ENCODE peak calls at places on chromosomes 3 and 15, in five cellular contexts. One of them, this sample, is unnamed.

GRCh38 chr3:11288021-11288491 is 15.9 kb downstream of the ATG7 start:
- DNase-seq in HTR-8/SVneo: no peak
- DNase-seq in B cell: no peak
- DNase-seq in heart left ventricle: no peak
- DNase-seq in activated CD4-positive, alpha-beta T cell treated with anti-CD3 and anti-CD28 coated beads, Interleukin-2, amount 50 U/mL, for 24 hours: no peak
- DNase-seq in this sample: no peak

GRCh38 chr15:53625962-53626845 is 133.3 kb downstream of the WDR72 start:
- DNase-seq in HTR-8/SVneo: no peak
- DNase-seq in B cell: no peak
- DNase-seq in heart left ventricle: no peak
- DNase-seq in activated CD4-positive, alpha-beta T cell treated with anti-CD3 and anti-CD28 coated beads, Interleukin-2, amount 50 U/mL, for 24 hours: no peak
- DNase-seq in this sample: no peak

GRCh38 chr3:188067932-188068331 is 86.0 kb upstream of the LPP start:
- DNase-seq in HTR-8/SVneo: peak; percentile 50
- DNase-seq in B cell: no peak
- DNase-seq in heart left ventricle: no peak
- DNase-seq in activated CD4-positive, alpha-beta T cell treated with anti-CD3 and anti-CD28 coated beads, Interleukin-2, amount 50 U/mL, for 24 hours: no peak
- DNase-seq in this sample: no peak

GRCh38 chr3:187572431-187572830 is 97.8 kb downstream of the SST start:
- DNase-seq in HTR-8/SVneo: no peak
- DNase-seq in B cell: no peak
- DNase-seq in heart left ventricle: no peak
- DNase-seq in activated CD4-positive, alpha-beta T cell treated with anti-CD3 and anti-CD28 coated beads, Interleukin-2, amount 50 U/mL, for 24 hours: no peak
- DNase-seq in this sample: no peak

GRCh38 chr3:178419078-178419477 is 117.2 kb upstream of the KCNMB2 start:
- DNase-seq in HTR-8/SVneo: no peak
- DNase-seq in B cell: no peak
- DNase-seq in heart left ventricle: no peak
- DNase-seq in activated CD4-positive, alpha-beta T cell treated with anti-CD3 and anti-CD28 coated beads, Interleukin-2, amount 50 U/mL, for 24 hours: no peak
- DNase-seq in this sample: peak; percentile 27

GRCh38 chr3:129038121-129038855 is 22.3 kb upstream of the GP9 start:
- DNase-seq in HTR-8/SVneo: no peak
- DNase-seq in B cell: no peak
- DNase-seq in heart left ventricle: no peak
- DNase-seq in activated CD4-positive, alpha-beta T cell treated with anti-CD3 and anti-CD28 coated beads, Interleukin-2, amount 50 U/mL, for 24 hours: no peak
- DNase-seq in this sample: no peak

GRCh38 chr3:156643729-156644389 is 30.5 kb upstream of the TIPARP start:
- DNase-seq in HTR-8/SVneo: no peak
- DNase-seq in B cell: peak; percentile 45
- DNase-seq in heart left ventricle: no peak
- DNase-seq in activated CD4-positive, alpha-beta T cell treated with anti-CD3 and anti-CD28 coated beads, Interleukin-2, amount 50 U/mL, for 24 hours: peak; percentile 15
- DNase-seq in this sample: no peak

GRCh38 chr3:105747056-105747455 is 121.8 kb downstream of the CBLB start:
- DNase-seq in HTR-8/SVneo: no peak
- DNase-seq in B cell: no peak
- DNase-seq in heart left ventricle: no peak
- DNase-seq in activated CD4-positive, alpha-beta T cell treated with anti-CD3 and anti-CD28 coated beads, Interleukin-2, amount 50 U/mL, for 24 hours: peak; percentile 26
- DNase-seq in this sample: peak; percentile 25

GRCh38 chr15:64343222-64343621 is 12.8 kb downstream of the CSNK1G1 start:
- DNase-seq in HTR-8/SVneo: no peak
- DNase-seq in B cell: no peak
- DNase-seq in heart left ventricle: no peak
- DNase-seq in activated CD4-positive, alpha-beta T cell treated with anti-CD3 and anti-CD28 coated beads, Interleukin-2, amount 50 U/mL, for 24 hours: no peak
- DNase-seq in this sample: no peak

GRCh38 chr3:168858327-168858726 is 762.6 kb upstream of the GOLIM4 start:
- DNase-seq in HTR-8/SVneo: no peak
- DNase-seq in B cell: no peak
- DNase-seq in heart left ventricle: no peak
- DNase-seq in activated CD4-positive, alpha-beta T cell treated with anti-CD3 and anti-CD28 coated beads, Interleukin-2, amount 50 U/mL, for 24 hours: no peak
- DNase-seq in this sample: no peak

GRCh38 chr3:58131101-58131500 is 79.7 kb downstream of the DNASE1L3 start:
- DNase-seq in HTR-8/SVneo: no peak
- DNase-seq in B cell: no peak
- DNase-seq in heart left ventricle: no peak
- DNase-seq in activated CD4-positive, alpha-beta T cell treated with anti-CD3 and anti-CD28 coated beads, Interleukin-2, amount 50 U/mL, for 24 hours: no peak
- DNase-seq in this sample: no peak

GRCh38 chr3:52405601-52406115 is 39.2 kb downstream of the SEMA3G start:
- DNase-seq in HTR-8/SVneo: no peak
- DNase-seq in B cell: no peak
- DNase-seq in heart left ventricle: no peak
- DNase-seq in activated CD4-positive, alpha-beta T cell treated with anti-CD3 and anti-CD28 coated beads, Interleukin-2, amount 50 U/mL, for 24 hours: no peak
- DNase-seq in this sample: no peak

GRCh38 chr3:69761896-69762789 is 22.9 kb downstream of the MITF start:
- DNase-seq in HTR-8/SVneo: no peak
- DNase-seq in B cell: no peak
- DNase-seq in heart left ventricle: no peak
- DNase-seq in activated CD4-positive, alpha-beta T cell treated with anti-CD3 and anti-CD28 coated beads, Interleukin-2, amount 50 U/mL, for 24 hours: no peak
- DNase-seq in this sample: peak; percentile 61

GRCh38 chr15:96796841-96797240 is 466.3 kb downstream of the NR2F2 start:
- DNase-seq in HTR-8/SVneo: no peak
- DNase-seq in B cell: no peak
- DNase-seq in heart left ventricle: no peak
- DNase-seq in activated CD4-positive, alpha-beta T cell treated with anti-CD3 and anti-CD28 coated beads, Interleukin-2, amount 50 U/mL, for 24 hours: no peak
- DNase-seq in this sample: no peak

GRCh38 chr3:46236294-46237054 is 5.8 kb upstream of the CCR3 start:
- DNase-seq in HTR-8/SVneo: no peak
- DNase-seq in B cell: no peak
- DNase-seq in heart left ventricle: no peak
- DNase-seq in activated CD4-positive, alpha-beta T cell treated with anti-CD3 and anti-CD28 coated beads, Interleukin-2, amount 50 U/mL, for 24 hours: no peak
- DNase-seq in this sample: no peak

GRCh38 chr15:93562752-93563151 is 473.7 kb upstream of the RGMA start:
- DNase-seq in HTR-8/SVneo: no peak
- DNase-seq in B cell: no peak
- DNase-seq in heart left ventricle: no peak
- DNase-seq in activated CD4-positive, alpha-beta T cell treated with anti-CD3 and anti-CD28 coated beads, Interleukin-2, amount 50 U/mL, for 24 hours: no peak
- DNase-seq in this sample: no peak

GRCh38 chr15:35078221-35078915 is 6.7 kb downstream of the NANOGP8 start:
- DNase-seq in HTR-8/SVneo: peak; percentile 66
- DNase-seq in B cell: peak; percentile 61
- DNase-seq in heart left ventricle: no peak
- DNase-seq in activated CD4-positive, alpha-beta T cell treated with anti-CD3 and anti-CD28 coated beads, Interleukin-2, amount 50 U/mL, for 24 hours: peak; percentile 20
- DNase-seq in this sample: peak; percentile 75

GRCh38 chr15:40420793-40421192 is 15.2 kb downstream of the IVD start:
- DNase-seq in HTR-8/SVneo: no peak
- DNase-seq in B cell: no peak
- DNase-seq in heart left ventricle: peak; percentile 32
- DNase-seq in activated CD4-positive, alpha-beta T cell treated with anti-CD3 and anti-CD28 coated beads, Interleukin-2, amount 50 U/mL, for 24 hours: no peak
- DNase-seq in this sample: no peak